ENCODE peak calls at places on chromosomes 12 and 14, in eight cellular contexts. X, Y, Z, U, R, A, C and D are unnamed samples.

GRCh38 chr12:75823475-75823874 is 208.1 kb downstream of the PHLDA1 start:
- DNase-seq in X (no peak), Y (no peak), Z (no peak), U (no peak), R (no peak), A (no peak), C (peak), D (no peak)

GRCh38 chr12:53068811-53069585 is 10.2 kb downstream of the SPRYD3 start:
- DNase-seq in X (no peak), Y (no peak), Z (no peak), U (no peak), R (no peak), A (no peak), C (no peak), D (no peak)

GRCh38 chr12:12008931-12009611 is 61.7 kb upstream of the BCL2L14 start:
- DNase-seq in X (peak), Y (no peak), Z (peak), U (peak), R (peak), A (peak), C (peak), D (peak)

GRCh38 chr12:111767362-111768158 is 827 bp downstream of the ALDH2 start:
- DNase-seq in X (no peak), Y (no peak), Z (peak), U (peak), R (no peak), A (peak), C (no peak), D (no peak)

GRCh38 chr14:26855051-26855753 is 257.4 kb upstream of the NOVA1 start:
- DNase-seq in X (no peak), Y (no peak), Z (no peak), U (no peak), R (no peak), A (no peak), C (no peak), D (no peak)

GRCh38 chr12:45284096-45284901 is 68.4 kb downstream of the ANO6 start:
- DNase-seq in X (no peak), Y (no peak), Z (peak), U (peak), R (no peak), A (peak), C (peak), D (no peak)

GRCh38 chr14:100676089-100676685 is 50.5 kb upstream of the DLK1 start:
- DNase-seq in X (no peak), Y (no peak), Z (no peak), U (no peak), R (no peak), A (no peak), C (peak), D (no peak)

GRCh38 chr12:52058631-52059324 is 7.5 kb downstream of the NR4A1 start:
- DNase-seq in X (no peak), Y (no peak), Z (no peak), U (peak), R (no peak), A (no peak), C (no peak), D (peak)

GRCh38 chr12:93733358-93733757 is 56.2 kb downstream of the CRADD start:
- DNase-seq in X (no peak), Y (no peak), Z (peak), U (no peak), R (no peak), A (no peak), C (no peak), D (no peak)

GRCh38 chr12:11642785-11643184 is 6.7 kb upstream of the ETV6 start:
- DNase-seq in X (no peak), Y (no peak), Z (no peak), U (no peak), R (no peak), A (no peak), C (no peak), D (no peak)